ENCODE peak calls at places on chromosomes 12 and 14, in eight cellular contexts. Y is NCI-H1436, Z is left colon, F is Daoy, L is A549, S is activated T-helper 1 cell treated with Interleukin-2 at 50 U/mL for 16 hours, Q is mucosa of descending colon, D is PC-3. K is an unnamed sample.
A peak's percentile ranks its signal among the peaks of the same experiment; 100 is the strongest.

GRCh38 chr14:87630808-87631207 is 362.2 kb downstream of the GALC start:
- DNase-seq in Y (no peak), Z (no peak), D (no peak), L (no peak), S (no peak), Q (no peak), F (no peak), K (no peak)

GRCh38 chr12:23950775-23951391 is 1.4 kb upstream of the SOX5 start:
- DNase-seq in S (no peak), Q (peak; percentile 11), F (no peak), L (no peak), Z (no peak), D (no peak), Y (peak; percentile 6), K (peak; percentile 10)

GRCh38 chr12:88142610-88142991 is 494 bp downstream of the TMTC3 start:
- DNase-seq in L (no peak), Z (peak; percentile 58), Q (peak; percentile 55), S (no peak), Y (no peak), F (no peak), D (peak; percentile 17), K (peak; percentile 4)

GRCh38 chr12:75658286-75658685 is 146.9 kb upstream of the KRR1 start:
- DNase-seq in D (peak; percentile 38), S (no peak), L (no peak), Z (no peak), Q (no peak), F (no peak), Y (no peak), K (no peak)

GRCh38 chr14:105577339-105577861 is 51.0 kb downstream of the TMEM121 start:
- DNase-seq in S (no peak), D (no peak), F (no peak), Y (no peak), Q (no peak), L (no peak), Z (no peak), K (no peak)

GRCh38 chr12:52713960-52714886 is 10.9 kb upstream of the KRT77 start:
- DNase-seq in L (peak; percentile 54), F (peak; percentile 50), S (no peak), Z (no peak), Y (no peak), Q (no peak), D (no peak), K (no peak)

GRCh38 chr12:121145221-121145620 is 12.5 kb downstream of the P2RX7 start:
- DNase-seq in S (no peak), D (no peak), Z (no peak), Q (no peak), F (peak; percentile 45), L (no peak), Y (no peak), K (no peak)

GRCh38 chr12:132222096-132222807 is 78.0 kb downstream of the NOC4L start:
- DNase-seq in D (peak; percentile 37), Z (no peak), L (peak; percentile 52), S (peak; percentile 28), Y (peak; percentile 33), Q (no peak), F (peak; percentile 45), K (no peak)

GRCh38 chr12:79527498-79527897 is 163.3 kb downstream of the PAWR start:
- DNase-seq in Q (no peak), Z (no peak), L (no peak), Y (no peak), D (peak; percentile 64), S (no peak), F (no peak), K (no peak)

GRCh38 chr12:82645414-82645813 is 41.3 kb upstream of the TMTC2 start:
- DNase-seq in Q (no peak), Y (no peak), D (no peak), Z (no peak), S (no peak), L (no peak), F (no peak), K (no peak)

GRCh38 chr12:108609535-108610335 is 11.9 kb upstream of the TMEM119 start:
- DNase-seq in Z (peak; percentile 47), S (no peak), L (no peak), Y (no peak), D (no peak), F (peak; percentile 61), Q (peak; percentile 63), K (no peak)

GRCh38 chr12:70571029-70571428 is 66.2 kb downstream of the PTPRB start:
- DNase-seq in Y (no peak), L (no peak), F (no peak), Z (no peak), Q (no peak), S (no peak), D (no peak), K (no peak)

GRCh38 chr14:65356327-65356836 is 56.1 kb upstream of the FUT8 start:
- DNase-seq in D (peak; percentile 100), Z (no peak), F (peak; percentile 96), L (peak; percentile 41), Q (no peak), S (no peak), Y (no peak), K (no peak)

GRCh38 chr12:69994593-69995222 is 169.7 kb downstream of the MYRFL start:
- DNase-seq in Z (peak; percentile 78), S (no peak), L (no peak), D (no peak), Y (no peak), F (no peak), Q (peak; percentile 88), K (no peak)

GRCh38 chr12:49108958-49109404 is 1.7 kb downstream of the LMBR1L start:
- DNase-seq in Y (no peak), D (no peak), S (no peak), L (no peak), F (no peak), Q (peak; percentile 73), Z (peak; percentile 60), K (no peak)

GRCh38 chr12:76957306-76957705 is 78.5 kb upstream of the CSRP2 start:
- DNase-seq in Z (no peak), F (no peak), Q (no peak), D (no peak), Y (no peak), S (no peak), L (no peak), K (no peak)

GRCh38 chr14:105748204-105748578 is 221.8 kb downstream of the TMEM121 start:
- DNase-seq in Z (no peak), L (no peak), D (peak; percentile 55), Y (no peak), Q (no peak), F (no peak), S (no peak), K (no peak)

GRCh38 chr12:132424118-132424438 is 65.9 kb upstream of the FBRSL1 start:
- DNase-seq in Z (no peak), F (no peak), L (no peak), Y (no peak), Q (no peak), S (no peak), D (no peak), K (no peak)

GRCh38 chr14:23153891-23154796 is 29.3 kb downstream of the SLC7A8 start:
- DNase-seq in F (peak; percentile 89), D (no peak), Q (peak; percentile 86), Y (no peak), Z (peak; percentile 82), S (no peak), L (no peak), K (peak; percentile 56)

GRCh38 chr12:120468846-120469449 is 600 bp downstream of the SRSF9 start:
- DNase-seq in L (peak; percentile 36), Q (peak; percentile 45), D (no peak), S (peak; percentile 36), F (peak; percentile 20), Z (peak; percentile 61), Y (peak; percentile 43), K (peak; percentile 56)

GRCh38 chr14:54772451-54772881 is 130.2 kb downstream of the GCH1 start:
- DNase-seq in Y (no peak), Q (no peak), F (peak; percentile 22), L (peak; percentile 18), D (peak; percentile 83), S (no peak), Z (no peak), K (no peak)

GRCh38 chr12:5390174-5390799 is 41.6 kb upstream of the NTF3 start:
- DNase-seq in F (peak; percentile 25), Q (peak; percentile 37), Y (no peak), D (no peak), L (no peak), Z (peak; percentile 9), S (no peak), K (no peak)

GRCh38 chr12:26701604-26702215 is 131.3 kb downstream of the ITPR2 start:
- DNase-seq in L (peak; percentile 16), Y (peak; percentile 5), Z (no peak), Q (peak; percentile 19), S (no peak), F (peak; percentile 27), D (peak; percentile 80), K (no peak)

GRCh38 chr12:104586325-104587048 is 129.7 kb downstream of the CHST11 start:
- DNase-seq in Q (no peak), F (peak; percentile 38), Y (no peak), L (no peak), Z (no peak), S (no peak), D (no peak), K (peak; percentile 17)

GRCh38 chr14:79564371-79564770 is 646.9 kb downstream of the DIO2 start:
- DNase-seq in Q (no peak), L (no peak), F (no peak), Z (no peak), S (no peak), D (no peak), Y (no peak), K (no peak)

GRCh38 chr12:29148065-29148957 is 767 bp upstream of the FAR2 start:
- DNase-seq in S (no peak), L (peak; percentile 18), Z (peak; percentile 72), F (peak; percentile 22), Y (no peak), D (peak; percentile 55), Q (peak; percentile 77), K (peak; percentile 27)

GRCh38 chr14:29926701-29927595 is 699 bp downstream of the PRKD1 start:
- DNase-seq in L (peak; percentile 34), S (no peak), Z (peak; percentile 46), F (peak; percentile 68), Q (peak; percentile 38), D (peak; percentile 53), Y (peak; percentile 34), K (peak; percentile 48)